ENCODE peak calls at places on chromosomes 2 and 18, in six cellular contexts. A is NCI-H1694 treated with DMSO at 0.1 percent for 48 hours; O is stimulated activated CD4-positive, alpha-beta T cell treated with anti-CD3 and anti-CD28 coated beads, Interleukin-2, amount 100 ng/mL, for 24 hours; D is AML-193; K is T-cell; V is Kasumi-1. F is an unnamed sample.

GRCh38 chr18:39776766-39777165 is 2178.3 kb upstream of the PIK3C3 start:
- DNase-seq in V (no peak), D (no peak), O (no peak), A (no peak), K (no peak), F (peak; percentile 41)

GRCh38 chr2:121648611-121649401 is 456 bp downstream of the CLASP1 start:
- DNase-seq in V (peak; percentile 57), D (peak; percentile 28), A (peak; percentile 19), O (peak; percentile 64), K (peak; percentile 44), F (peak; percentile 75)

GRCh38 chr2:216855614-216856013 is 4.2 kb downstream of the TNP1 start:
- DNase-seq in A (no peak), D (no peak), K (no peak), O (no peak), V (no peak), F (no peak)

GRCh38 chr2:85441859-85442258 is 23.3 kb downstream of the SH2D6 start:
- DNase-seq in V (peak; percentile 27), K (no peak), O (no peak), D (no peak), A (no peak), F (no peak)

GRCh38 chr2:111694690-111695089 is 189.3 kb downstream of the ANAPC1 start:
- DNase-seq in O (no peak), D (no peak), V (no peak), A (no peak), K (no peak), F (no peak)

GRCh38 chr2:112150447-112150846 is 12.3 kb downstream of the FBLN7 start:
- DNase-seq in O (no peak), D (no peak), V (no peak), K (no peak), A (no peak), F (no peak)

GRCh38 chr2:241897231-241897916 is 27.8 kb downstream of the RTP5 start:
- DNase-seq in A (no peak), D (no peak), O (no peak), V (no peak), K (no peak), F (no peak)

GRCh38 chr2:176490061-176490861 is 221.0 kb downstream of the MTX2 start:
- DNase-seq in A (no peak), K (no peak), D (no peak), V (no peak), O (no peak), F (peak; percentile 89)

GRCh38 chr2:153641046-153641445 is 162.5 kb upstream of the RPRM start:
- DNase-seq in A (no peak), V (peak; percentile 46), K (no peak), O (no peak), D (peak; percentile 42), F (no peak)

GRCh38 chr2:11998626-11999378 is 252.4 kb downstream of the LPIN1 start:
- DNase-seq in O (no peak), D (no peak), A (no peak), V (no peak), K (no peak), F (no peak)

GRCh38 chr2:209648714-209649113 is 122.9 kb upstream of the UNC80 start:
- DNase-seq in A (no peak), O (no peak), D (no peak), V (no peak), K (no peak), F (no peak)

GRCh38 chr2:227719637-227720036 is 1.8 kb upstream of the SLC19A3 start:
- DNase-seq in D (no peak), K (no peak), V (no peak), O (no peak), A (no peak), F (no peak)

GRCh38 chr2:109102588-109103233 is 26.3 kb upstream of the SH3RF3 start:
- DNase-seq in V (no peak), A (no peak), O (no peak), D (no peak), K (peak; percentile 4), F (no peak)

GRCh38 chr2:222982010-222982908 is 69.7 kb upstream of the KCNE4 start:
- DNase-seq in A (peak; percentile 37), D (peak; percentile 89), V (peak; percentile 1), O (no peak), K (no peak), F (peak; percentile 76)

GRCh38 chr2:170161516-170162260 is 16.3 kb upstream of the MYO3B start:
- DNase-seq in K (no peak), A (no peak), D (no peak), V (no peak), O (no peak), F (no peak)

GRCh38 chr18:9944805-9945204 is 31.0 kb downstream of the VAPA start:
- DNase-seq in V (no peak), K (no peak), D (no peak), A (no peak), O (no peak), F (no peak)

GRCh38 chr2:168848220-168848619 is 42.0 kb downstream of the SPC25 start:
- DNase-seq in O (no peak), D (no peak), A (peak; percentile 6), K (no peak), V (no peak), F (peak; percentile 15)

GRCh38 chr2:202039278-202040100 is 5.8 kb downstream of the FZD7 start:
- DNase-seq in O (no peak), K (no peak), V (no peak), A (no peak), D (no peak), F (no peak)

GRCh38 chr2:218679119-218679518 is 7.2 kb downstream of the STK36 start:
- DNase-seq in K (no peak), O (no peak), V (no peak), D (peak; percentile 39), A (no peak), F (no peak)

GRCh38 chr2:104690255-104690999 is 163.5 kb upstream of the POU3F3 start:
- DNase-seq in K (no peak), D (no peak), V (no peak), O (no peak), A (no peak), F (peak; percentile 36)